ENCODE peak calls at places on chromosomes 5 and 9, in seven cellular contexts. F, E, L, I, K, Q and P are unnamed samples.

GRCh38 chr9:63728287-63728686 is 1556.7 kb downstream of the FOXD4L5 start:
- DNase-seq in F (no peak), E (no peak), L (no peak), I (no peak), K (no peak), Q (no peak), P (no peak)

GRCh38 chr9:71740199-71740598 is 28.1 kb downstream of the CEMIP2 start:
- DNase-seq in F (no peak), E (no peak), L (peak), I (no peak), K (no peak), Q (no peak), P (peak)

GRCh38 chr5:146025108-146025507 is 80.3 kb downstream of the PLAC8L1 start:
- DNase-seq in F (no peak), E (no peak), L (peak), I (no peak), K (no peak), Q (no peak), P (no peak)

GRCh38 chr5:179261301-179262125 is 83.7 kb downstream of the ADAMTS2 start:
- DNase-seq in F (peak), E (peak), L (no peak), I (peak), K (no peak), Q (no peak), P (peak)

GRCh38 chr5:9852686-9853085 is 222.5 kb upstream of the TAS2R1 start:
- DNase-seq in F (no peak), E (no peak), L (no peak), I (no peak), K (no peak), Q (no peak), P (no peak)

GRCh38 chr5:168291281-168291960 is at the start of gene WWC1:
- DNase-seq in F (peak), E (no peak), L (peak), I (peak), K (peak), Q (peak), P (peak)

GRCh38 chr5:32068561-32068960 is 105.6 kb downstream of the GOLPH3 start:
- DNase-seq in F (no peak), E (no peak), L (no peak), I (no peak), K (no peak), Q (no peak), P (no peak)

GRCh38 chr9:129276486-129277260 is 98.6 kb upstream of the IER5L start:
- DNase-seq in F (no peak), E (no peak), L (no peak), I (no peak), K (no peak), Q (no peak), P (no peak)

GRCh38 chr9:71179183-71179582 is 57.8 kb upstream of the TRPM3 start:
- DNase-seq in F (no peak), E (no peak), L (no peak), I (no peak), K (no peak), Q (no peak), P (no peak)

GRCh38 chr5:149728303-149728702 is 1.8 kb upstream of the PPARGC1B start:
- DNase-seq in F (no peak), E (no peak), L (peak), I (no peak), K (no peak), Q (no peak), P (no peak)

GRCh38 chr9:37027582-37028424 is 6.3 kb downstream of the PAX5 start:
- DNase-seq in F (peak), E (peak), L (peak), I (peak), K (peak), Q (peak), P (peak)

GRCh38 chr5:37501152-37501551 is 122.0 kb downstream of the WDR70 start:
- DNase-seq in F (no peak), E (no peak), L (no peak), I (no peak), K (no peak), Q (no peak), P (no peak)

GRCh38 chr9:93944011-93944410 is 11.1 kb downstream of the BARX1 start:
- DNase-seq in F (no peak), E (no peak), L (no peak), I (no peak), K (no peak), Q (no peak), P (no peak)

GRCh38 chr9:137689745-137690529 is 71.1 kb downstream of the EHMT1 start:
- DNase-seq in F (no peak), E (peak), L (no peak), I (no peak), K (no peak), Q (no peak), P (no peak)

GRCh38 chr5:555058-555623 is 30.9 kb upstream of the SLC9A3 start:
- DNase-seq in F (no peak), E (no peak), L (no peak), I (no peak), K (no peak), Q (no peak), P (no peak)

GRCh38 chr9:123081824-123082223 is 48.4 kb downstream of the GPR21 start:
- DNase-seq in F (no peak), E (peak), L (peak), I (peak), K (no peak), Q (no peak), P (peak)

GRCh38 chr5:148873690-148874485 is 47.5 kb downstream of the ADRB2 start:
- DNase-seq in F (no peak), E (no peak), L (no peak), I (no peak), K (no peak), Q (no peak), P (no peak)

GRCh38 chr9:119020730-119021333 is 348.4 kb downstream of the BRINP1 start:
- DNase-seq in F (no peak), E (no peak), L (no peak), I (no peak), K (no peak), Q (no peak), P (no peak)

GRCh38 chr9:32579706-32580331 is 6.9 kb upstream of the NDUFB6 start:
- DNase-seq in F (peak), E (peak), L (peak), I (peak), K (peak), Q (peak), P (peak)

GRCh38 chr5:176810687-176811501 is 535 bp downstream of the UNC5A start:
- DNase-seq in F (no peak), E (peak), L (no peak), I (no peak), K (no peak), Q (no peak), P (no peak)

GRCh38 chr9:90855208-90856000 is 53.8 kb downstream of the SYK start:
- DNase-seq in F (no peak), E (no peak), L (no peak), I (no peak), K (no peak), Q (no peak), P (no peak)

GRCh38 chr5:57216714-57217113 is 42.9 kb downstream of the GPBP1 start:
- DNase-seq in F (no peak), E (peak), L (no peak), I (no peak), K (no peak), Q (no peak), P (peak)

GRCh38 chr5:151296974-151297373 is 6.6 kb downstream of the SLC36A3 start:
- DNase-seq in F (no peak), E (no peak), L (no peak), I (no peak), K (no peak), Q (no peak), P (no peak)

GRCh38 chr5:52760695-52761366 is 26.9 kb upstream of the ITGA1 start:
- DNase-seq in F (no peak), E (no peak), L (no peak), I (no peak), K (no peak), Q (no peak), P (no peak)

GRCh38 chr5:178507151-178507932 is 82.9 kb downstream of the COL23A1 start:
- DNase-seq in F (no peak), E (no peak), L (no peak), I (no peak), K (no peak), Q (no peak), P (no peak)

GRCh38 chr5:45029553-45029952 is 220.8 kb downstream of the MRPS30 start:
- DNase-seq in F (no peak), E (no peak), L (no peak), I (no peak), K (no peak), Q (no peak), P (no peak)